ENCODE peak calls at places on chromosome 2, in nine cellular contexts. P is T-helper 9 cell; B is NCI-H446 treated with DMSO at 0.1 percent for 48 hours; Z is NCI-H2081; U is IMR-90; Q is CD4-positive, CD25-positive, alpha-beta regulatory T cell; J is Right ventricle myocardium superior; X is GM10248; E is H7. N is an unnamed sample.

GRCh38 chr2:12702661-12703121 is 14.0 kb upstream of the TRIB2 start:
- DNase-seq in P (no peak), B (no peak), Z (peak), U (peak), Q (no peak), J (no peak), X (no peak), E (no peak), N (peak)

GRCh38 chr2:234290671-234291070 is 206.2 kb downstream of the ARL4C start:
- DNase-seq in P (peak), B (no peak), Z (no peak), U (no peak), Q (peak), J (peak), X (peak), E (no peak), N (no peak)

GRCh38 chr2:153871231-153872221 is at the start of gene GALNT13:
- DNase-seq in P (no peak), B (peak), Z (peak), U (no peak), Q (no peak), J (no peak), X (no peak), E (peak), N (peak)

GRCh38 chr2:8229546-8229986 is 452.3 kb upstream of the ID2 start:
- DNase-seq in P (no peak), B (peak), Z (no peak), U (peak), Q (peak), J (peak), X (peak), E (no peak), N (peak)

GRCh38 chr2:47520302-47520630 is 117.3 kb downstream of the MSH2 start:
- DNase-seq in P (no peak), B (no peak), Z (no peak), U (no peak), Q (no peak), J (no peak), X (no peak), E (peak), N (no peak)

GRCh38 chr2:95115418-95115817 is 6.2 kb downstream of the MRPS5 start:
- DNase-seq in P (peak), B (peak), Z (peak), U (peak), Q (peak), J (peak), X (peak), E (peak), N (peak)

GRCh38 chr2:159617080-159617479 is 732 bp upstream of the BAZ2B start:
- DNase-seq in P (no peak), B (no peak), Z (no peak), U (no peak), Q (no peak), J (no peak), X (no peak), E (no peak), N (no peak)

GRCh38 chr2:119481501-119482455 is 42.5 kb downstream of the SCTR start:
- DNase-seq in P (no peak), B (no peak), Z (no peak), U (no peak), Q (no peak), J (no peak), X (no peak), E (peak), N (no peak)